ENCODE peak calls at places on chromosomes 11 and 22, in six cellular contexts. G is NCI-H1105; T is left ventricle myocardium inferior; J is fibroblast of the conjunctiva; H is Daoy; F is activated T-cell treated with anti-CD3 and anti-CD28 coated beads, Interleukin-2, amount 50 U/mL, for 72 hours. N is an unnamed sample.

GRCh38 chr11:95794086-95794485 is 3.8 kb downstream of the CEP57 start:
- DNase-seq in T (no peak), J (no peak), G (no peak), H (peak), F (no peak), N (no peak)

GRCh38 chr22:22791438-22792181 is 96.0 kb upstream of the IGLL5 start:
- DNase-seq in G (no peak), F (no peak), T (no peak), J (no peak), H (no peak), N (no peak)

GRCh38 chr11:112610996-112611795 is 350.0 kb upstream of the NCAM1 start:
- DNase-seq in F (no peak), G (peak), T (no peak), J (no peak), H (peak), N (no peak)

GRCh38 chr11:83115551-83115950 is 41.4 kb upstream of the PCF11 start:
- DNase-seq in J (no peak), F (no peak), H (no peak), T (no peak), G (no peak), N (no peak)

GRCh38 chr11:7019500-7020182 is 505 bp downstream of the ZNF214 start:
- DNase-seq in J (no peak), F (no peak), G (no peak), T (peak), H (no peak), N (no peak)

GRCh38 chr11:20097319-20098221 is 62.7 kb downstream of the DBX1 start:
- DNase-seq in G (peak), J (peak), T (no peak), H (peak), F (no peak), N (no peak)

GRCh38 chr11:103586756-103587155 is 449.7 kb upstream of the DDI1 start:
- DNase-seq in H (no peak), G (no peak), T (no peak), J (no peak), F (no peak), N (no peak)

GRCh38 chr11:85628771-85629341 is 463 bp downstream of the TMEM126B start:
- DNase-seq in G (no peak), T (no peak), F (peak), J (no peak), H (no peak), N (no peak)

GRCh38 chr11:57082125-57082524 is 93.4 kb downstream of the OR5AK2 start:
- DNase-seq in J (no peak), G (no peak), F (no peak), H (no peak), T (no peak), N (no peak)

GRCh38 chr11:69059429-69059828 is 10.7 kb downstream of the TPCN2 start:
- DNase-seq in J (no peak), H (no peak), T (no peak), G (no peak), F (no peak), N (no peak)

GRCh38 chr22:19970479-19971275 is 29.1 kb upstream of the TXNRD2 start:
- DNase-seq in H (peak), F (peak), J (no peak), G (peak), T (peak), N (peak)

GRCh38 chr22:19291218-19291579 is 320 bp downstream of the CLTCL1 start:
- DNase-seq in F (peak), H (peak), T (peak), J (no peak), G (no peak), N (no peak)

GRCh38 chr11:63911440-63911839 is 5.5 kb downstream of the RCOR2 start:
- DNase-seq in J (no peak), F (no peak), H (no peak), G (no peak), T (no peak), N (no peak)

GRCh38 chr11:25441432-25441831 is 890.5 kb upstream of the ANO3 start:
- DNase-seq in F (no peak), H (no peak), G (no peak), T (no peak), J (peak), N (no peak)

GRCh38 chr11:65866524-65867283 is 5.9 kb downstream of the EFEMP2 start:
- DNase-seq in J (no peak), F (no peak), H (no peak), T (peak), G (no peak), N (no peak)

GRCh38 chr22:20015971-20016733 is 471 bp downstream of the ARVCF start:
- DNase-seq in G (peak), F (peak), T (no peak), H (peak), J (no peak), N (no peak)

GRCh38 chr22:30598986-30599385 is 7.3 kb upstream of the PES1 start:
- DNase-seq in H (no peak), J (no peak), G (no peak), F (no peak), T (no peak), N (no peak)

GRCh38 chr11:84720706-84721402 is 906.3 kb downstream of the DLG2 start:
- DNase-seq in H (no peak), J (no peak), T (peak), G (no peak), F (peak), N (no peak)

GRCh38 chr11:65446446-65447277 is 24.1 kb downstream of the NEAT1 start:
- DNase-seq in H (no peak), T (peak), G (no peak), J (no peak), F (no peak), N (no peak)

GRCh38 chr11:119421941-119422504 is 949 bp downstream of the THY1 start:
- DNase-seq in G (peak), J (no peak), F (no peak), H (peak), T (no peak), N (no peak)

GRCh38 chr11:79822771-79823170 is 381.9 kb upstream of the TENM4 start:
- DNase-seq in G (no peak), J (no peak), F (no peak), T (no peak), H (no peak), N (no peak)

GRCh38 chr11:63896071-63896470 is 20.9 kb downstream of the RCOR2 start:
- DNase-seq in J (no peak), F (no peak), T (no peak), H (no peak), G (no peak), N (no peak)

GRCh38 chr22:44697423-44698179 is 4.4 kb upstream of the PRR5 start:
- DNase-seq in G (no peak), F (peak), J (peak), T (peak), H (peak), N (peak)

GRCh38 chr22:25452116-25452700 is 112.3 kb upstream of the GRK3 start:
- DNase-seq in G (no peak), F (no peak), T (no peak), J (peak), H (no peak), N (no peak)

GRCh38 chr11:120516461-120517389 is 5.2 kb downstream of the GRIK4 start:
- DNase-seq in T (no peak), J (no peak), G (no peak), H (no peak), F (no peak), N (no peak)